ENCODE peak calls at places on chromosomes 5 and 9, in four cellular contexts. V is A549, W is activated B cell treated with CpG ODN at 0.5 μM for 24 hours, H is colonic mucosa. M is an unnamed sample.

GRCh38 chr5:131160134-131160533 is 4.9 kb downstream of the HINT1 start:
- DNase-seq in V (no peak), W (no peak), H (no peak), M (no peak)

GRCh38 chr9:107345327-107345726 is 62.2 kb downstream of the RAD23B start:
- DNase-seq in V (no peak), W (no peak), H (no peak), M (no peak)

GRCh38 chr5:5523066-5523505 is 100.6 kb downstream of the ICE1 start:
- DNase-seq in V (no peak), W (no peak), H (no peak), M (no peak)

GRCh38 chr9:134830126-134830525 is 50.5 kb upstream of the FCN2 start:
- DNase-seq in V (no peak), W (no peak), H (no peak), M (no peak)

GRCh38 chr9:133221177-133221809 is 12.2 kb upstream of the OBP2B start:
- DNase-seq in V (no peak), W (no peak), H (no peak), M (no peak)

GRCh38 chr9:38110476-38110875 is 41.4 kb upstream of the SHB start:
- DNase-seq in V (no peak), W (no peak), H (no peak), M (no peak)

GRCh38 chr9:137296214-137297059 is 5.6 kb downstream of the NRARP start:
- DNase-seq in V (no peak), W (no peak), H (peak), M (no peak)

GRCh38 chr9:99146574-99146973 is 41.7 kb downstream of the TGFBR1 start:
- DNase-seq in V (no peak), W (no peak), H (no peak), M (no peak)

GRCh38 chr5:65065112-65065511 is 296.4 kb downstream of the CWC27 start:
- DNase-seq in V (no peak), W (no peak), H (no peak), M (no peak)

GRCh38 chr5:151264113-151264512 is 11.1 kb downstream of the GM2A start:
- DNase-seq in V (no peak), W (no peak), H (no peak), M (no peak)

GRCh38 chr5:74239268-74239667 is 401.3 kb downstream of the ENC1 start:
- DNase-seq in V (no peak), W (no peak), H (no peak), M (no peak)

GRCh38 chr5:73596705-73597328 is 29.2 kb upstream of the ARHGEF28 start:
- DNase-seq in V (peak), W (no peak), H (peak), M (no peak)

GRCh38 chr9:2616726-2617377 is 4.7 kb upstream of the VLDLR start:
- DNase-seq in V (no peak), W (no peak), H (no peak), M (no peak)

GRCh38 chr5:127072861-127073846 is at the start of gene C5orf63:
- DNase-seq in V (peak), W (peak), H (peak), M (peak)

GRCh38 chr5:54795284-54795683 is 190.1 kb downstream of the ESM1 start:
- DNase-seq in V (no peak), W (no peak), H (no peak), M (no peak)

GRCh38 chr5:111704452-111705085 is 52.4 kb downstream of the NREP start:
- DNase-seq in V (no peak), W (no peak), H (no peak), M (no peak)

GRCh38 chr9:128770286-128770685 is 1.4 kb downstream of the ZER1 start:
- DNase-seq in V (no peak), W (no peak), H (no peak), M (no peak)

GRCh38 chr9:128765499-128765898 is 6.2 kb downstream of the ZER1 start:
- DNase-seq in V (no peak), W (no peak), H (no peak), M (no peak)

GRCh38 chr9:128768581-128768980 is 3.1 kb downstream of the ZER1 start:
- DNase-seq in V (no peak), W (no peak), H (no peak), M (no peak)

GRCh38 chr9:128762664-128763449 is 8.9 kb downstream of the ZER1 start:
- DNase-seq in V (no peak), W (no peak), H (no peak), M (no peak)

GRCh38 chr9:128764361-128764760 is 7.4 kb downstream of the ZER1 start:
- DNase-seq in V (no peak), W (no peak), H (no peak), M (no peak)
- TF ChIP-seq CTCF in V (no peak), W (no peak), H (no peak), M (no peak)

GRCh38 chr9:70601000-70601929 is 186.8 kb upstream of the KLF9 start:
- DNase-seq in V (no peak), W (no peak), H (peak), M (no peak)

GRCh38 chr9:70597886-70598285 is 183.4 kb upstream of the KLF9 start:
- DNase-seq in V (no peak), W (no peak), H (no peak), M (no peak)

GRCh38 chr9:70602364-70603019 is 188.0 kb upstream of the KLF9 start:
- DNase-seq in V (peak), W (no peak), H (peak), M (no peak)

GRCh38 chr9:70603020-70603411 is 188.6 kb upstream of the KLF9 start:
- DNase-seq in V (no peak), W (no peak), H (no peak), M (no peak)

GRCh38 chr9:70600479-70600878 is 186.0 kb upstream of the KLF9 start:
- DNase-seq in V (no peak), W (no peak), H (no peak), M (no peak)
- TF ChIP-seq CTCF in V (no peak), W (no peak), H (no peak), M (no peak)

GRCh38 chr9:131954299-131954698 is 125.4 kb downstream of the MED27 start:
- DNase-seq in V (no peak), W (no peak), H (no peak), M (no peak)
- TF ChIP-seq CTCF in V (peak), W (no peak), H (no peak), M (no peak)

GRCh38 chr5:168111433-168111832 is 180.0 kb upstream of the WWC1 start:
- DNase-seq in V (no peak), W (no peak), H (no peak), M (no peak)

GRCh38 chr5:168110384-168110783 is 181.1 kb upstream of the WWC1 start:
- DNase-seq in V (no peak), W (no peak), H (no peak), M (no peak)

GRCh38 chr5:168117469-168117868 is 174.0 kb upstream of the WWC1 start:
- DNase-seq in V (no peak), W (no peak), H (no peak), M (no peak)

GRCh38 chr5:168118042-168118668 is 173.3 kb upstream of the WWC1 start:
- DNase-seq in V (no peak), W (no peak), H (no peak), M (no peak)

GRCh38 chr5:168114444-168115017 is 176.9 kb upstream of the WWC1 start:
- DNase-seq in V (peak), W (no peak), H (peak), M (peak)
- TF ChIP-seq CTCF in V (peak), W (no peak), H (peak), M (peak)

GRCh38 chr5:1734908-1735289 is 64.7 kb downstream of the MRPL36 start:
- DNase-seq in V (no peak), W (no peak), H (no peak), M (no peak)

GRCh38 chr5:1736889-1737711 is 62.5 kb downstream of the MRPL36 start:
- DNase-seq in V (no peak), W (no peak), H (no peak), M (no peak)

GRCh38 chr5:1736065-1736464 is 63.6 kb downstream of the MRPL36 start:
- DNase-seq in V (no peak), W (no peak), H (no peak), M (no peak)

GRCh38 chr5:1735320-1735970 is 64.2 kb downstream of the MRPL36 start:
- DNase-seq in V (no peak), W (no peak), H (peak), M (no peak)

DNA sequence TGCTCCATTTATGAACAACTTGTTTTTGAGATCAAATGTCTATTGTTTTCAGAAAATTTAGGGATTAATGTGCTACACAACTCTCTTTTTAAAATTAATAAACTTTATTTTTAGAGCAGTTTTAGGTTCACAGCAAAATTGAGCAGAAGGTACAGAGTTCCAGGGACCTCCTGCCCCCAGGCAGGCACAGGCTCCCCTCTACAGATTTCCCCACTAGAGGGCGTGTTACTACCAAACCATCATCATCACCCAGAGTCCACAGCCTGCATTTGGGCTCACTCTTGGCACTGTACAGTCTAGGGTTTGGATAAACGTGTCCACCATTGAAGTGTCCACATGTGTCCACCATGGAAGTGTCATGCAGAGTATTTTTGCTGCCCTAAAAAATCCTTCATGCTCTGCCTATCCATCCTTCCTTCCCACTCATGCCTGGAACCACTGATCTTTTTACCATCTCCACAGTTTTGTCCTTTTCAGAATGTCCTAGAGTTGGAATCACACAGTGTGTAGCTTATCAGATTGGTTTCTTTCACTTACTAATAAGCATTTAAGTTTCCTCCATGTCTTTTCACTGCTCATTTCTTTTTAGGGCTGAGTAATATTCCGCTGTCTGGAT is 61.7 kb downstream of the MRPL36 start:
- DNase-seq in V (no peak), W (no peak), H (no peak), M (no peak)
- TF ChIP-seq CTCF in V (peak), W (no peak), H (peak), M (peak)

GRCh38 chr9:33719581-33720374 is 75.6 kb upstream of the PRSS3 start:
- DNase-seq in V (peak), W (peak), H (no peak), M (peak)

GRCh38 chr9:33718987-33719386 is 76.4 kb upstream of the PRSS3 start:
- DNase-seq in V (no peak), W (no peak), H (no peak), M (no peak)

GRCh38 chr9:33721674-33722358 is 73.5 kb upstream of the PRSS3 start:
- DNase-seq in V (peak), W (peak), H (peak), M (peak)

DNA sequence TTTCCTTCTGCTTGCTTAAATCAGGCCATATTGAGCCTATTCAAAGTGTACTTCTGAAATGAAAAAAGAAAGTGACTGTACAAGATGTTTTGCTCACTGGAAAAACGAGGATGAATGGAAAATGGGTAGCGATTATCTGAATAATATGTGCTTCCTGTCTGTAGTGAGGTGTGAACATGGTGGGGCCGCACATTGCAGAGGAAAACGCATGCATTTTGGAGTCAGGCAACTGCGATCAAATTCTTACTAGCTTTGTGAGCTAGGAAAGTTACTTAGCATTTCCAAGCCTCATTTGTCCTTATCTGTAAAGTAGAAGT is 73.0 kb upstream of the PRSS3 start:
- DNase-seq in V (no peak), W (no peak), H (no peak), M (no peak)
- TF ChIP-seq CTCF in V (no peak), W (no peak), H (peak), M (peak)

M was measured in natural killer cell.